ENCODE peak calls at places on chromosomes 12 and 14, in five cellular contexts. T is heart left ventricle, F is HCT116, N is AG10803, A is cardiac fibroblast. I is an unnamed sample.

GRCh38 chr12:3084742-3085141 is 7.6 kb downstream of the TSPAN9 start:
- DNase-seq in T (no peak), F (no peak), N (no peak), A (no peak), I (no peak)

GRCh38 chr12:109047081-109047805 is 5.1 kb upstream of the USP30 start:
- DNase-seq in T (no peak), F (no peak), N (peak; percentile 4), A (no peak), I (peak; percentile 66)

GRCh38 chr12:321606-322326 is 59.1 kb upstream of the SLC6A13 start:
- DNase-seq in T (no peak), F (peak; percentile 3), N (peak; percentile 15), A (peak; percentile 34), I (peak; percentile 31)

GRCh38 chr14:55088356-55088755 is 36.9 kb downstream of the MAPK1IP1L start:
- DNase-seq in T (no peak), F (no peak), N (peak; percentile 39), A (no peak), I (no peak)

GRCh38 chr12:11598900-11599299 is 50.6 kb upstream of the ETV6 start:
- DNase-seq in T (no peak), F (no peak), N (no peak), A (no peak), I (no peak)

GRCh38 chr14:55782166-55782565 is 202.2 kb downstream of the KTN1 start:
- DNase-seq in T (no peak), F (no peak), N (no peak), A (peak; percentile 41), I (peak; percentile 71)

GRCh38 chr12:78530065-78530765 is 334.4 kb upstream of the SYT1 start:
- DNase-seq in T (no peak), F (no peak), N (peak; percentile 84), A (peak; percentile 34), I (peak; percentile 60)

GRCh38 chr12:57087689-57088441 is 1.0 kb upstream of the NAB2 start:
- DNase-seq in T (peak; percentile 90), F (peak; percentile 85), N (peak; percentile 96), A (peak; percentile 99), I (peak; percentile 95)

GRCh38 chr14:89723930-89724915 is 230.3 kb downstream of the EFCAB11 start:
- DNase-seq in T (no peak), F (no peak), N (peak; percentile 9), A (no peak), I (peak; percentile 22)
- H3K4me3 ChIP-seq in T (no peak overlapping the region), F (no peak overlapping the region), N (peak overlapping the region; percentile 44), A (no peak overlapping the region), I (peak overlapping the region; percentile 40)

DNA sequence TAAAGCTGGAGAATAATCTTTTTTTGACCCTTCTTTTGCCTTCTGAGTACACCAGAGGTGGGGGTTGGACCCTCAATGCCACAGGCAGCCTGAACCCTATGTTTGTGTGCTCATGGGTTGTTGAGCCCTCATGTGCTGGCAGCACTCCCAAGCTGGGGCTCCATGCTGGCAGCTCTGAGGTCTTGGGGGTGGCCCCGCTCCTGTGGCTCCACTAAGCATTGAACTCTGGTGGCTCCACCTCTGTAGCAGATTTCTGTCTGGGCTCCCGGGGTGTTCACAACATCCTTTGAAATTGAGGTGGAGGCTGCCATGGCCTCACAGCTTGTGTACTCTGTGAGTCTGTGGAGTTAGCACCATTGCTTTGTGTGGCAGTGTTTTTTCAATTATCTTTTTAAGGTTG is 557.4 kb upstream of the SEL1L start:
- DNase-seq in T (no peak), F (no peak), N (no peak), A (no peak), I (no peak)
- H3K4me3 ChIP-seq in T (no peak overlapping the region), F (no peak overlapping the region), N (no peak overlapping the region), A (no peak overlapping the region), I (no peak overlapping the region)

DNA sequence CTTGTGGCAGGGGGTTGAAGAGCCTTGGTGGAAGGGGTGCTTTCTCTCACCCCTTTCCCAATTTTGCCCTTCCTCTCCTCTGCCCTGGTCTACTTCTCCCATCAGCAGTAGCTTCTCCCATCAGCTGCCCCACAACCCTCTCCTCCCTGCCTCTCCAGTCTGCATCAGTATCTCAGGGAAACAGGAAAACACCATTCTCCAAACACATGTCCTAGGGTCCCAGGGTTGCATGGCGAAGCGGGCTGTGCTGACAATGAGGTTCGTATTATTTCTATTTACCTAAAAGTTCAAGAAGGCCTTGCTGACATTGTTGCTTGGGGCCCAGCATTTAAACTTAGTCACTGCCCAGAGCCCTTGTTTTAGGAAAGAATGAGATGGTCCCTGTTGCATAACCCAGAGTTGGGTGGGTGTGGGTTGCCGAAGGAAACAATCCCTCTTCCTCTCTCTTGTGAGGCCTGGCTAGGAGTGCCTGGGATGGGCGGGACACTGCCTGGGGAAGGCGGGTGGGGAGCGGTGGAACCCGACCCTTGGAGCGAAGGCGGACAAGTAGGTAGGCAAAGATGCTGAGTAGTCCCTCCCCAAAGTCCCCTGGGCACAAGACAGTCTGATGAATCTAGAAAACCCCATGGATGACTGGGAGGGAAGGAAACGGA is 1.3 kb upstream of the IGFBP6 start:
- DNase-seq in T (peak; percentile 79), F (no peak), N (peak; percentile 92), A (peak; percentile 88), I (peak; percentile 25)
- H3K4me3 ChIP-seq in T (no peak overlapping the region), F (peak overlapping the region; percentile 78), N (peak overlapping the region; percentile 64), A (peak overlapping the region; percentile 71), I (no peak overlapping the region)

DNA sequence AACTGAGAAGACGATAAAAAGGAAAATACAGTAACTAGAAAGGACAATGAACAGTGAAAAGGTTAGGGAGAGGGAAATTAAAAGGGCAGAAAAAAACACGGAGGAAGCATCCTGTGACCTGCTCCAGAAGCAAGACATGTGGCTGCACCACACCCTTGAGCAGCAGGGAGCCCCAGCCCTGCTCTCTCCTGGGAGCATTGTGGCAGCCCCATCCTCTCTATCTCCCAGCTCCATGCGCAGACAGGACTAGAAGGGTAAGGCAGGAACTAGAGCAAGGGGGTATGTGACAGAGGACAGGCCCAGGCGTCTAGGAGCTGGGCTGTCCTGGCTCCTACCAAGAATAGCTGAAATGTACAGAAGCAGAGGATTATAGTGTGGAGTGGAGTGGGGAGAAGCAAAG is 38.6 kb upstream of the SMUG1 start:
- DNase-seq in T (no peak), F (no peak), N (no peak), A (no peak), I (no peak)
- H3K4me3 ChIP-seq in T (no peak overlapping the region), F (no peak overlapping the region), N (no peak overlapping the region), A (no peak overlapping the region), I (no peak overlapping the region)

GRCh38 chr14:68619805-68620574 is 172.9 kb downstream of the ZFP36L1 start:
- DNase-seq in T (peak; percentile 72), F (peak; percentile 71), N (no peak), A (peak; percentile 50), I (peak; percentile 57)
- H3K4me3 ChIP-seq in T (no peak overlapping the region), F (peak overlapping the region; percentile 32), N (no peak overlapping the region), A (no peak overlapping the region), I (no peak overlapping the region)

GRCh38 chr12:76555797-76556196 is 3.8 kb downstream of the OSBPL8 start:
- DNase-seq in T (no peak), F (no peak), N (no peak), A (no peak), I (no peak)
- H3K4me3 ChIP-seq in T (no peak overlapping the region), F (no peak overlapping the region), N (no peak overlapping the region), A (no peak overlapping the region), I (no peak overlapping the region)

DNA sequence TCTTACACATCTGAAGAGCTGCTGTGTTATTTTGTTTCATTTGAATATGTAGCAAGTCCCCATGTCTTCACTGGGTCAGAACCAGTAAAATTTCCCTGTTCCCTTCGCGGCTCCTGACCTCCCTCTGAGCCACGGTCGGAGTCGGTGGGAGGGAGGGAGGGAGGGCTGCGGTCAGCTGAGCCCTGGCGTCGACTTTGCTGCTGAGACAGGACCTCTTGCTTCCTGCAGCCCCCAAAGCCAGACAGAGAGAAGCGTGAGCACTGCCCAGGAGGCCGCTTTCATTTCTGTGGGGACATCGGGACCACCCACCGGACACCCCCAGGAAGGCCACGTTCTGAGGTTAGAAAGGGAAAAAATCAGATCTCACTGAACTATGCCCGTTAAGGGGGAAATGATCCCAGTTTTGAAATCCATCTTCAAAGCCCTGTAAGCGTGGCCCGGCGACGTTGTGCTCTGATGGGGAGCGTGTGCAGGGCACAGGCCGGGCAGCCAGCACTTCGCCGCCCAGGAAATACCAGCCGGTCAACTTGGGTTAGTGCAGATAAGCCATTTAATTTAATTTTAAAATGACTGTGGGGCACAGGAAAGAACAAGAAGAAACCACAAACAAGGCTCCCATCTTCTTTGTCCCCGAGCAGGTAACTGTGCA is 42.1 kb downstream of the NOC4L start:
- DNase-seq in T (no peak), F (no peak), N (no peak), A (no peak), I (no peak)
- H3K4me3 ChIP-seq in T (no peak overlapping the region), F (no peak overlapping the region), N (no peak overlapping the region), A (no peak overlapping the region), I (no peak overlapping the region)